ENCODE peak calls at places on chromosome 15, in five cellular contexts. One of them, this sample, is unnamed.

GRCh38 chr15:52428297-52428696 is 100.4 kb downstream of the MYO5A start:
- DNase-seq in HCT116: no peak
- DNase-seq in IMR-90: peak
- DNase-seq in GM12878: no peak
- DNase-seq in astrocyte: no peak
- DNase-seq in this sample: peak

GRCh38 chr15:79970921-79971434 is at the start of gene BCL2A1:
- DNase-seq in HCT116: no peak
- DNase-seq in GM12878: peak
- DNase-seq in IMR-90: peak
- DNase-seq in astrocyte: peak
- DNase-seq in this sample: peak

GRCh38 chr15:85137507-85138175 is 156.0 kb downstream of the PDE8A start:
- DNase-seq in astrocyte: no peak
- DNase-seq in HCT116: no peak
- DNase-seq in GM12878: no peak
- DNase-seq in IMR-90: peak
- DNase-seq in this sample: no peak

GRCh38 chr15:62067448-62068044 is 769 bp downstream of the C2CD4A start:
- DNase-seq in HCT116: no peak
- DNase-seq in IMR-90: no peak
- DNase-seq in astrocyte: no peak
- DNase-seq in GM12878: no peak
- DNase-seq in this sample: peak

GRCh38 chr15:37788767-37789391 is 145.6 kb upstream of the TMCO5A start:
- DNase-seq in IMR-90: no peak
- DNase-seq in GM12878: no peak
- DNase-seq in HCT116: no peak
- DNase-seq in astrocyte: no peak
- DNase-seq in this sample: no peak

GRCh38 chr15:71251548-71252035 is 136.3 kb downstream of the THSD4 start:
- DNase-seq in astrocyte: peak
- DNase-seq in IMR-90: no peak
- DNase-seq in GM12878: no peak
- DNase-seq in HCT116: no peak
- DNase-seq in this sample: no peak

GRCh38 chr15:29968099-29968892 is 114.5 kb upstream of the GOLGA8J start:
- DNase-seq in IMR-90: no peak
- DNase-seq in astrocyte: peak
- DNase-seq in HCT116: no peak
- DNase-seq in GM12878: no peak
- DNase-seq in this sample: peak

GRCh38 chr15:39125904-39126303 is 455.0 kb upstream of the THBS1 start:
- DNase-seq in HCT116: peak
- DNase-seq in GM12878: no peak
- DNase-seq in astrocyte: peak
- DNase-seq in IMR-90: peak
- DNase-seq in this sample: peak

GRCh38 chr15:69032703-69033373 is 18.3 kb downstream of the NOX5 start:
- DNase-seq in IMR-90: no peak
- DNase-seq in astrocyte: no peak
- DNase-seq in GM12878: no peak
- DNase-seq in HCT116: no peak
- DNase-seq in this sample: no peak

GRCh38 chr15:50280271-50280670 is 14.7 kb upstream of the HDC start:
- DNase-seq in astrocyte: peak
- DNase-seq in GM12878: no peak
- DNase-seq in IMR-90: no peak
- DNase-seq in HCT116: no peak
- DNase-seq in this sample: peak

DNA sequence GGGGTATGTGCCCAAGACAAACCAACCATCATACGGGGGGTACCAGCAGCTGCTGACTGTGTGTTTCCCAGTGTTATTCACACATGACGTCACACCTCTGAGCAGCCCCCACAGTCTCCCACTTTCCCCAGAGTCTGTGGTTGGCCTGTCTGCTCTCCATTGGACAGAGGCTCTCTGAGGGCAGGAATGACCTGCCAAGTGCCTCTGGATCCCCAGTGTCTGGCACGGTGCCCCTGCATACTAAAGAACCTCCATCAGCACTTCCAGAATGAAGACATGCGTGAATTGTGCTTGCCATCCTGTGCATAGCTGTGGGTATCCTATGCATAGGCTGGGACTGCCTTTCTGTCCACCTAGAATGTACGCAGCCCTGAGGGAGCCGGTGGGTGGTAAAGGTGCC is 3.5 kb upstream of the CCDC9B start:
- DNase-seq in GM12878: no peak
- DNase-seq in IMR-90: peak
- DNase-seq in astrocyte: peak
- DNase-seq in HCT116: no peak
- DNase-seq in this sample: peak
- H3K4me2 ChIP-seq in GM12878: no peak
- H3K4me2 ChIP-seq in IMR-90: no peak
- H3K4me2 ChIP-seq in astrocyte: peak
- H3K4me2 ChIP-seq in HCT116: no peak
- H3K4me2 ChIP-seq in this sample: no peak

DNA sequence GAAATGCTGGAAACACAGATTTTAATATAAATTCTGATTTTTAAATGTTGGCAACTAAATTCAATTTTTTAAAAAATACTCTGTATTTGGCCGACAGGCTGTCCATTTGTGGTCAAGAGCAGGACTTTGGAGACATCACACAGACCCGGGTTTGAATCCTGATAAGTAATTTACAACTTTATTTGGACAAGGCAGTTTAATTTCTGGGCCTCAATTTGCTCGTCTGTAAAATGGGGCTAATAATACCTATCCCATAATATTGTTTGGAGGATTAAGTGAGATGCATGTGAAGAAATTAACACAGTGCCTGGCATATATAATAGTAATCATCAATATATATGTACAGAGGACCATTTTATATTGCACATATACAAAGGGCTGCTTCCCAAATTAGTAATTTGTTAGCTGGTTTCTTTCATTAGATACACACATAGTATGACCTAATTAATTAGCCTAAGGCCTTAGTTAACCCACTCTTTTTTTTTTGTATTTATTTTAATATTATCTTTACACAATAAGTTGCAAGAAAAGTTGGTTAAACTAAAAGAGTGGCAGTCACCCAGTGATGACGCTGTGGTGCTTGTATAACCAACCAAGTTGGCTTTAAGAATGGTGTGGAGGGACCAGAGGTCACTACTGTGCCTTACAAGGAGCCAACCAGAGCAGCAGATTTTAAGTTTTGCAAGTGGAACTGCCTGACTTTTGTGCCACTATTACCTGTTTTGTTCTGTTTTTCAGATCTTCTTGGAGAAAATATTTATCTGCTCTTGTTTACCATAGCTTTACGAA is 709 bp downstream of the PIGB start:
- DNase-seq in astrocyte: no peak
- DNase-seq in IMR-90: peak
- DNase-seq in GM12878: peak
- DNase-seq in HCT116: no peak
- DNase-seq in this sample: peak
- H3K9ac ChIP-seq in astrocyte: peak
- H3K9ac ChIP-seq in IMR-90: peak
- H3K9ac ChIP-seq in GM12878: peak
- H3K9ac ChIP-seq in HCT116: peak
- H3K9ac ChIP-seq in this sample: no peak

GRCh38 chr15:28919201-28919627 is 33.4 kb downstream of the APBA2 start:
- DNase-seq in HCT116: no peak
- DNase-seq in astrocyte: no peak
- DNase-seq in GM12878: no peak
- DNase-seq in IMR-90: no peak
- DNase-seq in this sample: no peak

GRCh38 chr15:28917791-28918140 is 32.0 kb downstream of the APBA2 start:
- DNase-seq in astrocyte: no peak
- DNase-seq in HCT116: no peak
- DNase-seq in GM12878: no peak
- DNase-seq in IMR-90: no peak
- DNase-seq in this sample: no peak

GRCh38 chr15:28919679-28920655 is 34.2 kb downstream of the APBA2 start:
- DNase-seq in IMR-90: no peak
- DNase-seq in HCT116: no peak
- DNase-seq in astrocyte: no peak
- DNase-seq in GM12878: no peak
- DNase-seq in this sample: no peak

GRCh38 chr15:28915935-28916334 is 30.2 kb downstream of the APBA2 start:
- DNase-seq in HCT116: no peak
- DNase-seq in IMR-90: no peak
- DNase-seq in GM12878: no peak
- DNase-seq in astrocyte: no peak
- DNase-seq in this sample: no peak

DNA sequence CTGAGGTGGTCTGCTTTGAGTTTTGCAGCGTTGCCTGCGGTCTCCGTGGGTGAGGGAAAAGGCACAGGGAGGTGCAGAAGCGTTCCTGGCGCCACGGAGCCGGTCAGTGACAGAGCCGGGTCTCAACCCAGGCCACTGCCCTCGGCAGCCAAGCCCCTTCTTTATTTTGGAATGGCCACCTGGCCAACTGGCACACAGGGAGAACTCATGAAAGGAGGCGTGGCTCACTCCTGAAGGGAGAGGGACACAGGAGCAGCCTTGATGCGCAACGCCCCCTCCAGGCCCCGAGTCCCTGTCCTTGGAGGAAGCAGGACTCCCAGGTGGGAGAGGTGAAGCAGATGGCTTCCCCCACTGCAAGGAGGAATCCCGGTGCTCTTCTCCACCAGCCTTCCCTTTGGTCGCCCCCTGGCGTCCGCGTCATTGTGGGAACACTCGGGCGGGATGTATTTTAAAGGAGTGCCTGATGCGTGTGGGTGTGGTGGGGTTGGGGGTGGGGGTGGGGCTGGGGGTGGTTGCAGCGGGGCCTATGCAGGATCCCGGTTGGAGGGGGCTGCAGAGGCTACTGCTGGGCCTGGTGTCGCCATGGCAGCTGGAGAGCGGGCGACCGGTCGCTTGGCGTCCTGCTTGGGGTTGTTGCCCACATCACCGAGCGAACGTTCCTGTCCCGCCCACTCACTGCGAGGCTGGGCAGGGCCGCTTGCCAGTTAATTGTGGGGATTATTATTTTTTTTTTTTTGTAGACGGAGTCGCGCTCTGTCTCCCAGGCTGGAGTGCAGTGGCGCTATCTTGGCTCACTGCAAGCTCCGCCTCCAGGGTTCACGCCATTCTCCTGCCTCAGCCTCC is 32.6 kb downstream of the APBA2 start:
- DNase-seq in GM12878: no peak
- DNase-seq in IMR-90: no peak
- DNase-seq in HCT116: peak
- DNase-seq in astrocyte: no peak
- DNase-seq in this sample: no peak
- H2AFZ ChIP-seq in GM12878: no peak
- H2AFZ ChIP-seq in IMR-90: no peak
- H2AFZ ChIP-seq in HCT116: no peak
- H2AFZ ChIP-seq in astrocyte: no peak
- H2AFZ ChIP-seq in this sample: no peak

GRCh38 chr15:90665288-90666134 is 51.6 kb upstream of the BLM start:
- DNase-seq in GM12878: peak
- DNase-seq in IMR-90: peak
- DNase-seq in HCT116: peak
- DNase-seq in astrocyte: peak
- DNase-seq in this sample: peak
- H3K4me2 ChIP-seq in GM12878: peak
- H3K4me2 ChIP-seq in IMR-90: peak
- H3K4me2 ChIP-seq in HCT116: peak
- H3K4me2 ChIP-seq in astrocyte: peak
- H3K4me2 ChIP-seq in this sample: peak